ENCODE peak calls at places on chromosome 14, in ten cellular contexts. U, T, G, I, P, W, S, L, E and H are unnamed samples.

GRCh38 chr14:51684760-51685159 is 33.0 kb downstream of the FRMD6 start:
- DNase-seq in L (no peak), G (no peak), W (no peak), I (no peak), E (no peak), U (no peak), S (no peak), P (no peak), T (no peak), H (no peak)

GRCh38 chr14:44901696-44902095 is 60.1 kb downstream of the KLHL28 start:
- DNase-seq in S (no peak), W (no peak), I (no peak), G (no peak), L (no peak), T (no peak), P (no peak), E (no peak), U (no peak), H (no peak)

GRCh38 chr14:61247935-61248334 is 33.2 kb downstream of the TMEM30B start:
- DNase-seq in S (no peak), W (no peak), E (no peak), U (peak; percentile 97), I (no peak), T (no peak), P (no peak), G (no peak), L (no peak), H (no peak)

GRCh38 chr14:73776194-73776537 is 62.0 kb upstream of the PNMA1 start:
- DNase-seq in G (no peak), W (no peak), E (no peak), U (peak; percentile 42), T (no peak), I (no peak), L (no peak), P (no peak), S (no peak), H (no peak)

GRCh38 chr14:56004807-56005579 is 113.2 kb upstream of the PELI2 start:
- DNase-seq in P (peak; percentile 53), L (no peak), W (no peak), S (peak; percentile 67), G (peak; percentile 11), I (no peak), E (no peak), T (no peak), U (peak; percentile 90), H (peak; percentile 27)

GRCh38 chr14:97027256-97027999 is 230.2 kb downstream of the VRK1 start:
- DNase-seq in I (no peak), W (no peak), S (no peak), U (no peak), G (no peak), E (peak; percentile 87), L (no peak), T (no peak), P (no peak), H (no peak)

GRCh38 chr14:105167303-105168092 is 1.1 kb downstream of the JAG2 start:
- DNase-seq in E (no peak), L (no peak), I (no peak), G (no peak), W (no peak), S (no peak), U (no peak), T (peak; percentile 39), P (peak; percentile 33), H (no peak)

GRCh38 chr14:24337824-24338175 is 2.0 kb downstream of the RIPK3 start:
- DNase-seq in T (no peak), P (no peak), L (no peak), W (no peak), G (no peak), I (no peak), E (no peak), U (no peak), S (no peak), H (no peak)

GRCh38 chr14:75042040-75042439 is 9.2 kb downstream of the MLH3 start:
- DNase-seq in G (no peak), S (no peak), T (no peak), I (no peak), E (no peak), W (no peak), P (no peak), U (peak; percentile 51), L (no peak), H (no peak)

GRCh38 chr14:105855246-105855892 is 329.0 kb downstream of the TMEM121 start:
- DNase-seq in T (no peak), G (no peak), U (no peak), L (peak; percentile 47), S (peak; percentile 17), W (peak; percentile 71), E (no peak), P (no peak), I (peak; percentile 12), H (peak; percentile 8)

GRCh38 chr14:35211067-35211466 is 81.1 kb upstream of the PSMA6 start:
- DNase-seq in G (no peak), E (no peak), T (no peak), W (no peak), P (no peak), U (no peak), I (no peak), S (no peak), L (no peak), H (no peak)

GRCh38 chr14:35213869-35214387 is 78.3 kb upstream of the PSMA6 start:
- DNase-seq in T (no peak), S (no peak), U (peak; percentile 55), W (no peak), I (no peak), G (no peak), L (no peak), P (no peak), E (no peak), H (no peak)

GRCh38 chr14:35213143-35213788 is 78.9 kb upstream of the PSMA6 start:
- DNase-seq in P (no peak), E (no peak), U (no peak), W (no peak), I (peak; percentile 36), G (no peak), T (no peak), S (peak; percentile 77), L (no peak), H (no peak)

GRCh38 chr14:35215110-35215872 is 76.9 kb upstream of the PSMA6 start:
- DNase-seq in P (no peak), S (no peak), L (no peak), G (no peak), I (no peak), W (no peak), E (peak; percentile 30), U (peak; percentile 60), T (no peak), H (no peak)

DNA sequence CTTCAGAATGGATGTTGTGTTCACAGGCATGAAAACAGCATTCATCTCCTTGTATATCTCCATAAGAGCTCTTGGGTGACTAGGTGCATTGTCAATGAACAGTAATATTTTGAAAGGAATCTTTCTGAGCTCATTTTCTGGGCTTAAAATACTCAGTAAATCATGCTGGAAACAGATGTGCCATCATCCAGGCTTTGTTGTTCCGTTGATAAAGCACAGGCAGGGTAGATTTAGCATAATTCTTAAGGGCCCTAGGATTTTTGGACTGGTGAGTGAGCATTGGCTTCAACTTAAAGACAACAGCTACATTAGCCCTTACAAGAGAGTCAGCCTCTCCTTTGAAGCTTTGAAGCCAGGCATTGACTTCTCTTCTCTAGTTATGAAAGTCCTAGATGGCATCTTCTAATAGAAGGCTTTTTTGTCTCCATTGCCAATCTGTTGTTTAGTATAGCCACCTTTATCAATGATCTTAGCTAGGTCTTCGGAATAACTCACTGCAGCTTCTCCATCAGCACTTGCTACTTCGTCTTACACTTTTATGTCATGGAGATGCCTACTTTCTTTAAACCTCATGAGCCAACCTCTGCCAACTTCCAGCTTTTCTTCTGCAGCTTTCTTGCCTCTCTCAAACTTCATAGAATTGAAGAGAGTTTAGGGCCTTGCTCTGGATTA is 79.6 kb upstream of the PSMA6 start:
- DNase-seq in L (no peak), W (no peak), T (no peak), I (no peak), G (no peak), E (no peak), U (no peak), P (no peak), S (no peak), H (no peak)
- H3K27ac ChIP-seq in L (no peak overlapping the region), W (no peak overlapping the region), T (no peak overlapping the region), I (no peak overlapping the region), G (no peak overlapping the region), E (no peak overlapping the region), U (no peak overlapping the region), P (no peak overlapping the region), S (no peak overlapping the region), H (no peak overlapping the region)

DNA sequence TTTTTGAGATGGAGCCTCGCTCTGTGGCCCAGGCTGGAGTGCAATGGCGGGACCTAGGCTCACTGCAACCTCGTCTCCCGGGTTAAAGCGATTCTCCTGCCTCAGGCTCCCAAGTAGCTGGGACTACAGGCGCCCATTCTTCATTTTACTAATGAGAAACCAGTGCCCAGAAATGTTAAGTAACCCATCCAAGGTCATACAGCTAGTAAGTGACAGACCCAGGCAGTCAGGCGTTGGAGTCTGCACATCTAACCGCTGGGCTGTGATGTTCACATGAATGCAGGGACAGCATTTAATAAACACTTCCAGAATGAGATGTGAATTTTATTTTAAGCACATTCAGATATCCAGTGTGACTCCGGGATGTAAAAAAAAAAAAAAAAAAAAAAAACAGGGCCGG is 1.3 kb upstream of the TRIP11 start:
- DNase-seq in U (no peak), T (no peak), E (no peak), I (no peak), G (peak; percentile 35), S (no peak), W (no peak), P (no peak), L (no peak), H (no peak)
- H3K4me3 ChIP-seq in U (no peak overlapping the region), T (peak overlapping the region; percentile 92), E (peak overlapping the region; percentile 79), I (no peak overlapping the region), G (peak overlapping the region; percentile 98), S (peak overlapping the region; percentile 63), W (no peak overlapping the region), P (peak overlapping the region; percentile 78), L (no peak overlapping the region), H (no peak overlapping the region)

DNA sequence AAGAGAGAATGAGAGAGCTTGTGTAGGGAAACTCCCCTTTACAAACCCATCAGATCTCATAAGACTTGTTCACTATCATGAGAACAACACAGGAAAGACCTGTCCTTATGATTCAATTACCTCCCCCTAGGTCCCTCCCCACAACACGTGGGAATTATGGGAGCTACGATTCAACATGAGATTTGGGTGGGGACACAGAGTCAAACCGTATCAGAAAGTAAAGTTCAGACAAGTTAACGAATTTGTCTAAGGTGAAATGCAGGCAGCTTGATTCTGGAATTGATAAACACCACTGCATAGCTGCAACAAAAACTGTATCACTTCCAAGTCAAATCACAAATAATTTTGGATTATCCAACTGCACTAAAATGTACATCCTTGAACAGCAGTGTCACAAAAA is 47.4 kb downstream of the FOXN3 start:
- DNase-seq in G (no peak), S (no peak), P (no peak), L (no peak), I (no peak), U (no peak), T (no peak), E (no peak), W (no peak), H (no peak)
- H3K27ac ChIP-seq in G (no peak overlapping the region), S (no peak overlapping the region), P (peak overlapping the region; percentile 61), L (no peak overlapping the region), I (no peak overlapping the region), U (no peak overlapping the region), T (peak overlapping the region; percentile 82), E (no peak overlapping the region), W (no peak overlapping the region), H (no peak overlapping the region)

DNA sequence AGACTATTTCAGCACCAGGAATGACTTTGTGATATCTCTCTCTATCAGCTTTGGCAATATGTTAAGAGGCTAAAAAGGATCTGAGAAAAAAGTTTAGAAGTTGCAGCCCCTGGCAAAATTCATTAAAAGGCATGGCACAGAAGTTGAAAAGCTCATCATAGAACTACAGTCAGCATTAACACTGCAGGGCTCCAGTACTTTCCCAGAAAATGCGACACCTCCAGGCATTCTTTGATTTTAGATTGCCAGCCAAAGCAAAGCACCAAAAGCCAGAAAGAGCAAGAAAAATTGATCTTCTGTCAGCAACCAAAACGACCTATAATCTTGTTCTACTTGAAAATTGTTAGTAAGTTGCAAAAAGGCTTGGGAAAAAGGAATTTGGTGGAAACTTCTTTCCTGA is 713.5 kb downstream of the FSCB start:
- DNase-seq in W (no peak), S (no peak), L (no peak), P (no peak), G (no peak), I (no peak), E (no peak), U (no peak), T (no peak), H (no peak)
- H3K4me3 ChIP-seq in W (no peak overlapping the region), S (no peak overlapping the region), L (no peak overlapping the region), P (no peak overlapping the region), G (no peak overlapping the region), I (no peak overlapping the region), E (no peak overlapping the region), U (no peak overlapping the region), T (no peak overlapping the region), H (no peak overlapping the region)